ENCODE peak calls at places on chromosome 2, in four cellular contexts. L, T, P and E are unnamed samples.

GRCh38 chr2:85428343-85428881 is 9.9 kb downstream of the SH2D6 start:
- DNase-seq in L (peak), T (no peak), P (no peak), E (no peak)

GRCh38 chr2:241817126-241817820 is 8.3 kb downstream of the NEU4 start:
- DNase-seq in L (no peak), T (no peak), P (no peak), E (peak)

GRCh38 chr2:7169631-7170030 is 252.4 kb downstream of the RNF144A start:
- DNase-seq in L (no peak), T (no peak), P (no peak), E (no peak)

GRCh38 chr2:138298900-138299299 is 202.7 kb upstream of the SPOPL start:
- DNase-seq in L (no peak), T (no peak), P (peak), E (no peak)

GRCh38 chr2:172734711-172735645 is 667 bp upstream of the RAPGEF4 start:
- DNase-seq in L (no peak), T (no peak), P (no peak), E (peak)

GRCh38 chr2:172007372-172007771 is 7.6 kb downstream of the METAP1D start:
- DNase-seq in L (no peak), T (no peak), P (no peak), E (no peak)

GRCh38 chr2:121561617-121562268 is 31.1 kb downstream of the RNU4ATAC start:
- DNase-seq in L (peak), T (no peak), P (no peak), E (no peak)

GRCh38 chr2:222884114-222884764 is 23.4 kb downstream of the ACSL3 start:
- DNase-seq in L (no peak), T (no peak), P (no peak), E (no peak)

GRCh38 chr2:98160574-98160973 is 73.6 kb downstream of the VWA3B start:
- DNase-seq in L (no peak), T (no peak), P (no peak), E (no peak)

GRCh38 chr2:234195516-234195915 is 145.0 kb downstream of the SPP2 start:
- DNase-seq in L (no peak), T (no peak), P (no peak), E (no peak)

GRCh38 chr2:238517209-238517608 is 90.5 kb downstream of the ASB1 start:
- DNase-seq in L (no peak), T (no peak), P (no peak), E (no peak)

GRCh38 chr2:46177461-46178089 is 119.6 kb upstream of the EPAS1 start:
- DNase-seq in L (no peak), T (no peak), P (no peak), E (no peak)

GRCh38 chr2:88451647-88452150 is 794 bp downstream of the FOXI3 start:
- DNase-seq in L (peak), T (no peak), P (no peak), E (no peak)

GRCh38 chr2:237744613-237745249 is 53.8 kb upstream of the RBM44 start:
- DNase-seq in L (peak), T (peak), P (no peak), E (peak)

GRCh38 chr2:30639836-30640235 is 167.4 kb downstream of the CAPN13 start:
- DNase-seq in L (no peak), T (no peak), P (no peak), E (no peak)

GRCh38 chr2:30636311-30636710 is 170.9 kb downstream of the CAPN13 start:
- DNase-seq in L (peak), T (no peak), P (no peak), E (no peak)

GRCh38 chr2:30645745-30646119 is 161.5 kb downstream of the CAPN13 start:
- DNase-seq in L (peak), T (no peak), P (no peak), E (no peak)

GRCh38 chr2:30645081-30645744 is 162.0 kb downstream of the CAPN13 start:
- DNase-seq in L (no peak), T (no peak), P (no peak), E (no peak)

GRCh38 chr2:30641765-30642341 is 165.4 kb downstream of the CAPN13 start:
- DNase-seq in L (no peak), T (no peak), P (no peak), E (no peak)
- TF ChIP-seq SPI1 in L (no peak), T (no peak), P (no peak), E (no peak)

GRCh38 chr2:156435725-156436476 is at the start of gene GPD2:
- DNase-seq in L (peak), T (peak), P (no peak), E (peak)
- TF ChIP-seq POLR2AphosphoS5 in L (peak), T (peak), P (peak), E (peak)

DNA sequence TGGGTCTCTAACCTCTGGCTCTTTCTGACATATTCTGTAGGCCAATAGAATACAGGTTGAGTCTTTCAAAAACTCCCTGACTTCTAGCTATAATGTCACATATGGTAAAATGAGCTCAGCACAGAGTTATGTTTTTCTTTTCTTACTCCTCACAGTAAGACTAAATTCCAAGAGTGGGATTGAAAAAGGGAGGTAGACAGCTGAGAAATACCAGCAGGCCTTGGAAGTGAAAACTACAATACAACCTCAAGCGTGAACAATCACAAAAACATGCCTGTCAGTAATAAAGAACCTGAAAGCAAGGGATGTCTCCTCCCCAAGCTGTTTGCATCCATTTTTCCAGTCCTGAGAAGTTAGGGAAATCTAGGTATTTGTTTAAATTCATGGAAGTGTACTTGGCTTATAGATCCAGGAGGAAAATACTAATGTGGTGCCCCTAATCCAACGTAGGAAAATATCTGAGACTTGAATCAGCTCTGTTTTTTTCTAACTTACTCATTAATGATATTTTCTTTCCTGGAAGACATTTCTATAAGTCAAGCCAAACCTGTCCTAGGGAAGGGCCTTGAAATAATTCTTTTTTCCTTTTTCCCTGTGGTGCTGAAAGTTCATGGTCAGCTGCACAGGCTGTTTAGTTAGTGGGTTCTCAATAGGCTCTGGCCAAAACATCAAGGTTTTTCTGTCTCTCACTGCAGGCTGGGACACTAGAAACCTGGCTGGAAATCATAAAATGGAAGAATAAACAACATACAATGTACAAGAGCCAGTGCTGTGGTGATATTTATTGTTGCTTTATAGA is 167.9 kb upstream of the SPATS2L start:
- DNase-seq in L (no peak), T (no peak), P (no peak), E (no peak)
- TF ChIP-seq SPI1 in L (no peak), T (no peak), P (no peak), E (no peak)

GRCh38 chr2:43032248-43032893 is 194.0 kb downstream of the ZFP36L2 start:
- DNase-seq in L (no peak), T (no peak), P (no peak), E (no peak)
- TF ChIP-seq POLR2AphosphoS5 in L (no peak), T (no peak), P (no peak), E (no peak)

GRCh38 chr2:53582556-53582955 is 185.0 kb upstream of the CHAC2 start:
- DNase-seq in L (no peak), T (no peak), P (no peak), E (no peak)
- TF ChIP-seq SPI1 in L (no peak), T (no peak), P (no peak), E (no peak)

GRCh38 chr2:226680674-226681073 is 118.9 kb downstream of the IRS1 start:
- DNase-seq in L (no peak), T (no peak), P (no peak), E (no peak)
- TF ChIP-seq POLR2AphosphoS5 in L (no peak), T (no peak), P (no peak), E (no peak)